ENCODE peak calls at places on chromosome 15, in four cellular contexts. L is GM04504, H is hypothalamus, S is tibial artery. I is an unnamed sample.

GRCh38 chr15:70265986-70266385 is 168.3 kb upstream of the TLE3 start:
- DNase-seq in L (no peak), S (no peak), H (no peak), I (no peak)

GRCh38 chr15:78695046-78695671 is 54.1 kb upstream of the CHRNB4 start:
- DNase-seq in S (no peak), L (no peak), H (no peak), I (no peak)

GRCh38 chr15:101773496-101774100 is 29.7 kb upstream of the OR4F6 start:
- DNase-seq in L (no peak), S (no peak), H (no peak), I (peak; percentile 8)

GRCh38 chr15:68229386-68230156 is at the start of gene CLN6:
- DNase-seq in S (peak; percentile 70), L (peak; percentile 48), H (peak; percentile 83), I (peak; percentile 85)

GRCh38 chr15:32029862-32030781 is at the start of gene CHRNA7:
- DNase-seq in L (no peak), S (no peak), H (peak; percentile 56), I (no peak)

GRCh38 chr15:95260856-95261255 is 1029.5 kb downstream of the MCTP2 start:
- DNase-seq in H (no peak), S (no peak), L (no peak), I (no peak)

GRCh38 chr15:27989428-27989827 is 109.7 kb downstream of the OCA2 start:
- DNase-seq in H (no peak), L (no peak), S (no peak), I (no peak)

GRCh38 chr15:47184405-47185221 is 532.7 kb upstream of the SEMA6D start:
- DNase-seq in L (no peak), H (no peak), S (no peak), I (no peak)

GRCh38 chr15:23750179-23750578 is 63.1 kb upstream of the NDN start:
- DNase-seq in S (no peak), L (no peak), H (no peak), I (no peak)

GRCh38 chr15:62494144-62494543 is 329.1 kb upstream of the C2CD4B start:
- DNase-seq in L (no peak), H (no peak), S (no peak), I (no peak)

GRCh38 chr15:45670061-45670460 is 35.2 kb downstream of the SQOR start:
- DNase-seq in L (peak; percentile 39), S (no peak), H (no peak), I (no peak)

I was measured in dermis microvascular lymphatic vessel endothelial cell.